ENCODE peak calls at places on chromosomes 16 and 17, in four cellular contexts. K is colonic mucosa, O is breast epithelium, V is transverse colon. W is an unnamed sample.

GRCh38 chr17:21373696-21374454 is 2.3 kb upstream of the KCNJ12 start:
- DNase-seq in K (no peak), O (no peak), V (no peak), W (no peak)

GRCh38 chr16:1877804-1878203 is 5.8 kb upstream of the MEIOB start:
- DNase-seq in K (peak), O (no peak), V (peak), W (no peak)

GRCh38 chr17:82933006-82933310 is 93.1 kb upstream of the ZNF750 start:
- DNase-seq in K (no peak), O (peak), V (no peak), W (no peak)

GRCh38 chr16:51407199-51407598 is 256.1 kb upstream of the SALL1 start:
- DNase-seq in K (no peak), O (no peak), V (no peak), W (no peak)

GRCh38 chr16:53224932-53225533 is 170.2 kb downstream of the CHD9 start:
- DNase-seq in K (no peak), O (no peak), V (no peak), W (peak)

GRCh38 chr17:50691550-50692447 is 15.9 kb downstream of the ANKRD40 start:
- DNase-seq in K (peak), O (no peak), V (peak), W (no peak)

GRCh38 chr17:21174719-21175118 is 39.2 kb downstream of the TMEM11 start:
- DNase-seq in K (no peak), O (no peak), V (no peak), W (no peak)

GRCh38 chr17:1638624-1639300 is 6.8 kb downstream of the SCARF1 start:
- DNase-seq in K (no peak), O (no peak), V (no peak), W (no peak)

GRCh38 chr16:88787579-88788314 is 2.7 kb upstream of the PIEZO1 start:
- DNase-seq in K (no peak), O (no peak), V (no peak), W (no peak)

GRCh38 chr17:51120357-51120738 is 320 bp downstream of the SPAG9 start:
- DNase-seq in K (peak), O (peak), V (peak), W (no peak)

GRCh38 chr16:11405331-11406176 is 60.3 kb downstream of the RMI2 start:
- DNase-seq in K (peak), O (no peak), V (peak), W (peak)

GRCh38 chr17:61757168-61757567 is 106.2 kb downstream of the BRIP1 start:
- DNase-seq in K (no peak), O (no peak), V (no peak), W (no peak)

GRCh38 chr16:70694088-70694487 is 8.2 kb upstream of the MTSS2 start:
- DNase-seq in K (no peak), O (no peak), V (peak), W (no peak)

GRCh38 chr16:68344252-68344651 is 33.4 kb downstream of the PRMT7 start:
- DNase-seq in K (no peak), O (no peak), V (no peak), W (no peak)

GRCh38 chr17:64772845-64773299 is 110.8 kb upstream of the SMURF2 start:
- DNase-seq in K (no peak), O (no peak), V (no peak), W (no peak)

GRCh38 chr17:7133424-7133823 is 18.8 kb upstream of the ASGR2 start:
- DNase-seq in K (no peak), O (no peak), V (peak), W (peak)

GRCh38 chr16:25063865-25064264 is 47.7 kb upstream of the LCMT1 start:
- DNase-seq in K (no peak), O (no peak), V (no peak), W (no peak)

GRCh38 chr17:7742729-7743128 is 25.2 kb downstream of the DNAH2 start:
- DNase-seq in K (no peak), O (no peak), V (no peak), W (no peak)

GRCh38 chr17:61065263-61065773 is 334.3 kb upstream of the TBX2 start:
- DNase-seq in K (no peak), O (no peak), V (no peak), W (no peak)

GRCh38 chr17:52158450-52159042 is at the start of gene CA10:
- DNase-seq in K (no peak), O (no peak), V (no peak), W (no peak)
- H3K4me3 ChIP-seq in K (no peak), O (peak), V (peak), W (no peak)

GRCh38 chr16:9852003-9852402 is 330.2 kb downstream of the GRIN2A start:
- DNase-seq in K (no peak), O (no peak), V (no peak), W (no peak)
- H3K4me3 ChIP-seq in K (no peak), O (no peak), V (no peak), W (no peak)

GRCh38 chr17:42422412-42422957 is 571 bp downstream of the CAVIN1 start:
- DNase-seq in K (no peak), O (peak), V (no peak), W (no peak)
- H3K4me3 ChIP-seq in K (peak), O (peak), V (peak), W (peak)

DNA sequence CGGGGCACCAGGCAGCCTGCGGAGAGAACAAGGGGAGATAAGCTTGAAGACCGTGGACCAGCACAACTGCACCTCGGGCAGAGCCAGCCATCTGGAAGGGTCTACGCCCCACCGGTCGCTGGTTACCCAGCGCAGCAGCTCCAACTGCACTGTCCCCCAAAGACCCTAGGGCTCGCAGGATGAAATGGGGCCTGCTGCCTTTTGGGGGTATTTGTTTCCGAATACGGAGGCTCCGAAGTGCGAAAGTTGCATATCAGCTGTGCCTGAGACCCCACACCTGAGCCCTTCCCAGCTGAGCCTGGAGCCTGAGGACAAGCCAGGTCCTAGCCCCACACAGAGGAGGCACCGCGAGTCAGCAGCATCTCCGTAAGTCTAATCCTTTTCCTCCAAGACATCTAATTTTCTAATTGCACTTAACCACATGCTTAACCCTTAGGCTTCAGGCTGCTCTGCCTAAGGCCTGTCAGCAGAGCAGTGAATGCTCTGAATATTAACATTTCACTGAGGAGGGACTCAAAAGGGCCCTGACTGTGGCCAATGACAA is 4.0 kb downstream of the KIFC3 start:
- DNase-seq in K (no peak), O (no peak), V (no peak), W (peak)
- H3K4me3 ChIP-seq in K (peak), O (peak), V (peak), W (peak)

GRCh38 chr17:44008205-44008909 is 3.9 kb downstream of the NAGS start:
- DNase-seq in K (no peak), O (no peak), V (no peak), W (no peak)

GRCh38 chr17:44012874-44013273 is 1.9 kb downstream of the TMEM101 start:
- DNase-seq in K (no peak), O (no peak), V (no peak), W (no peak)

GRCh38 chr17:44012391-44012790 is 2.4 kb downstream of the TMEM101 start:
- DNase-seq in K (no peak), O (no peak), V (no peak), W (no peak)

GRCh38 chr17:44011876-44012275 is 2.9 kb downstream of the TMEM101 start:
- DNase-seq in K (no peak), O (no peak), V (no peak), W (no peak)

DNA sequence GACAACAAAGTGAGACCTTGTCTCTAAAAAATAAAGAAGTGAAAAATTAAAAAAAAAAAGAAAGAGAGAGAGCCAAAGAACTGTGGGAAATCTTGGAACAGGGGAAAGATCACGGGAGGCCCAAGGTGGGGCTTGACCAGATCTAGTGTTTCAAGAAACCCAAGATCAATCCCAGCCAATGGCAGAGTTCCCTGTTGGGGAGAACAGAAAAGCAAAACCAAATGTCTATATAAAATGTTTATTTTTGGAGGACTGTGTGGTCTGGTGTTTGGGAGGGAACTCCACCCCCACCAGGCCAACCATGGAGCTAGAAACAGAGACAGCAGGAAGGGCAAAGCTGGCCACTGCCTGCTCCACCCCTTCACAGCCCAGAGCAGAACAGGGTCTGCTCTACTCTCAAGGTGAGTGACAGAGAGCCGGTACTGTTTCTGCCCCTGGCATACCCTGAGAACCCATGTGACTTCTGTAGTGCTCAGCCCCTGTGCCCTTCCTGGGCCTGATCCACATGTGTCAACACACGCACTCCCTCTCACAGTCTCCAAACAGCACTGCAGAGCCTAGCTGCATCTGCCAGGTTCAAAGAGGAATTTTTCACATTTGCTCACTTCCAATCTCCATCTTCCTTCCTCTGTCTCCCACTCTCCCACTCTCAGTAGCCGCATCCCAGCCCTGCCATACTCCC is 3.7 kb downstream of the TMEM101 start:
- DNase-seq in K (no peak), O (no peak), V (no peak), W (no peak)
- H3K4me3 ChIP-seq in K (no peak), O (no peak), V (no peak), W (no peak)

W was measured in A673.